ENCODE peak calls at places on chromosome 13, in six cellular contexts. One of them, this sample, is unnamed.

GRCh38 chr13:92951273-92951820 is 275.3 kb upstream of the GPC6 start:
- DNase-seq in IMR-90: no peak
- DNase-seq in neuronal stem cell: no peak
- DNase-seq in mesendoderm: no peak
- DNase-seq in neural progenitor cell: no peak
- DNase-seq in fibroblast of lung: no peak
- DNase-seq in this sample: no peak

GRCh38 chr13:97539651-97540230 is 105.8 kb downstream of the RAP2A start:
- DNase-seq in IMR-90: peak
- DNase-seq in neuronal stem cell: no peak
- DNase-seq in mesendoderm: no peak
- DNase-seq in neural progenitor cell: no peak
- DNase-seq in fibroblast of lung: peak
- DNase-seq in this sample: no peak

GRCh38 chr13:36339600-36340155 is 6.5 kb downstream of the SPART start:
- DNase-seq in IMR-90: no peak
- DNase-seq in neuronal stem cell: no peak
- DNase-seq in mesendoderm: no peak
- DNase-seq in neural progenitor cell: no peak
- DNase-seq in fibroblast of lung: no peak
- DNase-seq in this sample: no peak

GRCh38 chr13:102399791-102400618 is 1.8 kb downstream of the FGF14 start:
- DNase-seq in IMR-90: no peak
- DNase-seq in neuronal stem cell: no peak
- DNase-seq in mesendoderm: peak
- DNase-seq in neural progenitor cell: peak
- DNase-seq in fibroblast of lung: peak
- DNase-seq in this sample: no peak

GRCh38 chr13:44429311-44429710 is 55.7 kb downstream of the SERP2 start:
- DNase-seq in IMR-90: no peak
- DNase-seq in neuronal stem cell: no peak
- DNase-seq in mesendoderm: no peak
- DNase-seq in neural progenitor cell: no peak
- DNase-seq in fibroblast of lung: no peak
- DNase-seq in this sample: no peak

GRCh38 chr13:91017669-91018053 is 329.8 kb upstream of the MIR17HG start:
- DNase-seq in IMR-90: no peak
- DNase-seq in neuronal stem cell: no peak
- DNase-seq in mesendoderm: peak
- DNase-seq in neural progenitor cell: no peak
- DNase-seq in fibroblast of lung: no peak
- DNase-seq in this sample: no peak

GRCh38 chr13:28128030-28128429 is 10.3 kb upstream of the PAN3 start:
- DNase-seq in IMR-90: no peak
- DNase-seq in neuronal stem cell: no peak
- DNase-seq in mesendoderm: no peak
- DNase-seq in neural progenitor cell: no peak
- DNase-seq in fibroblast of lung: no peak
- DNase-seq in this sample: no peak

GRCh38 chr13:94947392-94947791 is 235.0 kb upstream of the SOX21 start:
- DNase-seq in IMR-90: no peak
- DNase-seq in neuronal stem cell: no peak
- DNase-seq in mesendoderm: no peak
- DNase-seq in neural progenitor cell: no peak
- DNase-seq in fibroblast of lung: no peak
- DNase-seq in this sample: no peak

GRCh38 chr13:101451641-101452040 is 834 bp upstream of the ITGBL1 start:
- DNase-seq in IMR-90: no peak
- DNase-seq in neuronal stem cell: no peak
- DNase-seq in mesendoderm: no peak
- DNase-seq in neural progenitor cell: no peak
- DNase-seq in fibroblast of lung: peak
- DNase-seq in this sample: no peak

GRCh38 chr13:113765241-113765910 is 6.3 kb downstream of the TMEM255B start:
- DNase-seq in IMR-90: no peak
- DNase-seq in neuronal stem cell: no peak
- DNase-seq in mesendoderm: peak
- DNase-seq in neural progenitor cell: no peak
- DNase-seq in fibroblast of lung: no peak
- DNase-seq in this sample: no peak

GRCh38 chr13:109737046-109737573 is 49.3 kb downstream of the IRS2 start:
- DNase-seq in IMR-90: no peak
- DNase-seq in neuronal stem cell: no peak
- DNase-seq in mesendoderm: no peak
- DNase-seq in neural progenitor cell: no peak
- DNase-seq in fibroblast of lung: no peak
- DNase-seq in this sample: no peak

GRCh38 chr13:108508263-108508662 is 121.1 kb upstream of the MYO16 start:
- DNase-seq in IMR-90: peak
- DNase-seq in neuronal stem cell: peak
- DNase-seq in mesendoderm: peak
- DNase-seq in neural progenitor cell: peak
- DNase-seq in fibroblast of lung: peak
- DNase-seq in this sample: no peak

GRCh38 chr13:27808866-27809546 is 16.7 kb downstream of the GSX1 start:
- DNase-seq in IMR-90: no peak
- DNase-seq in neuronal stem cell: no peak
- DNase-seq in mesendoderm: no peak
- DNase-seq in neural progenitor cell: no peak
- DNase-seq in fibroblast of lung: no peak
- DNase-seq in this sample: no peak

GRCh38 chr13:81395368-81395767 is 1054.4 kb upstream of the SPRY2 start:
- DNase-seq in IMR-90: no peak
- DNase-seq in neuronal stem cell: no peak
- DNase-seq in mesendoderm: peak
- DNase-seq in neural progenitor cell: peak
- DNase-seq in fibroblast of lung: no peak
- DNase-seq in this sample: no peak

GRCh38 chr13:97367016-97367415 is 67.0 kb upstream of the RAP2A start:
- DNase-seq in IMR-90: peak
- DNase-seq in neuronal stem cell: peak
- DNase-seq in mesendoderm: peak
- DNase-seq in neural progenitor cell: no peak
- DNase-seq in fibroblast of lung: peak
- DNase-seq in this sample: peak

GRCh38 chr13:73945371-73945770 is 188.8 kb downstream of the KLF12 start:
- DNase-seq in IMR-90: no peak
- DNase-seq in neuronal stem cell: no peak
- DNase-seq in mesendoderm: no peak
- DNase-seq in neural progenitor cell: no peak
- DNase-seq in fibroblast of lung: peak
- DNase-seq in this sample: no peak

GRCh38 chr13:98143601-98144500 is 957 bp downstream of the FARP1 start:
- DNase-seq in IMR-90: peak
- DNase-seq in neuronal stem cell: no peak
- DNase-seq in mesendoderm: peak
- DNase-seq in neural progenitor cell: peak
- DNase-seq in fibroblast of lung: peak
- DNase-seq in this sample: no peak

GRCh38 chr13:73056054-73056962 is 2.5 kb upstream of the KLF5 start:
- DNase-seq in IMR-90: peak
- DNase-seq in neuronal stem cell: no peak
- DNase-seq in mesendoderm: no peak
- DNase-seq in neural progenitor cell: peak
- DNase-seq in fibroblast of lung: peak
- DNase-seq in this sample: no peak

GRCh38 chr13:50085063-50085462 is 69.8 kb downstream of the KCNRG start:
- DNase-seq in IMR-90: peak
- DNase-seq in neuronal stem cell: peak
- DNase-seq in mesendoderm: peak
- DNase-seq in neural progenitor cell: peak
- DNase-seq in fibroblast of lung: peak
- DNase-seq in this sample: no peak

GRCh38 chr13:108929532-108929931 is 300.1 kb downstream of the MYO16 start:
- DNase-seq in IMR-90: no peak
- DNase-seq in neuronal stem cell: no peak
- DNase-seq in mesendoderm: no peak
- DNase-seq in neural progenitor cell: no peak
- DNase-seq in fibroblast of lung: peak
- DNase-seq in this sample: no peak

GRCh38 chr13:95704510-95704909 is 27.6 kb downstream of the DNAJC3 start:
- DNase-seq in IMR-90: no peak
- DNase-seq in neuronal stem cell: no peak
- DNase-seq in mesendoderm: peak
- DNase-seq in neural progenitor cell: no peak
- DNase-seq in fibroblast of lung: peak
- DNase-seq in this sample: no peak

GRCh38 chr13:26968431-26969335 is 202.9 kb downstream of the USP12 start:
- DNase-seq in IMR-90: peak
- DNase-seq in neuronal stem cell: no peak
- DNase-seq in mesendoderm: peak
- DNase-seq in neural progenitor cell: no peak
- DNase-seq in fibroblast of lung: no peak
- DNase-seq in this sample: no peak

GRCh38 chr13:39484506-39485313 is 118.3 kb downstream of the LHFPL6 start:
- DNase-seq in IMR-90: peak
- DNase-seq in neuronal stem cell: no peak
- DNase-seq in mesendoderm: peak
- DNase-seq in neural progenitor cell: no peak
- DNase-seq in fibroblast of lung: peak
- DNase-seq in this sample: no peak

GRCh38 chr13:36839281-36839680 is 20.3 kb downstream of the RFXAP start:
- DNase-seq in IMR-90: no peak
- DNase-seq in neuronal stem cell: no peak
- DNase-seq in mesendoderm: peak
- DNase-seq in neural progenitor cell: no peak
- DNase-seq in fibroblast of lung: no peak
- DNase-seq in this sample: no peak

DNA sequence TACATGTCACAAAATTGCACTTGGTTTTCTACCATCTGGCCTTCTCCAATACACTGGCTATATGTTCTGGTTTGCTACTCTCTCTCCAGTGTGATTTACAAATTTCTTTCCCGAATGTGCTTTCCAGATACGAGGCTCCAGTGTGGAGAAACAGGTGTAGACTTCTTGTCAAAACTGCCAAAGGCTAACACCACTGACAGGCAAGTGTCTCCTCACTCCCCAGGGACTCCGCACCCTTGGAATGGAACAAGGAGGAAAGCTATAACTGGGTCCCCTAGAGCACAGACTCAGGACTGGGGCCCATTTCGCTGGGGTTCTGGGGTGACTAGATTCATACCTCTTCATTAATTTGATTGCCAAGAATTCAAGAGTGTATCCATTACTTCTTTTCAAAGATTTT is 161.8 kb downstream of the FOXO1 start:
- DNase-seq in IMR-90: no peak
- DNase-seq in neuronal stem cell: no peak
- DNase-seq in mesendoderm: no peak
- DNase-seq in neural progenitor cell: no peak
- DNase-seq in fibroblast of lung: no peak
- DNase-seq in this sample: no peak
- H3K27ac ChIP-seq in IMR-90: no peak
- H3K27ac ChIP-seq in neuronal stem cell: no peak
- H3K27ac ChIP-seq in mesendoderm: no peak
- H3K27ac ChIP-seq in neural progenitor cell: no peak
- H3K27ac ChIP-seq in fibroblast of lung: no peak
- H3K27ac ChIP-seq in this sample: no peak

DNA sequence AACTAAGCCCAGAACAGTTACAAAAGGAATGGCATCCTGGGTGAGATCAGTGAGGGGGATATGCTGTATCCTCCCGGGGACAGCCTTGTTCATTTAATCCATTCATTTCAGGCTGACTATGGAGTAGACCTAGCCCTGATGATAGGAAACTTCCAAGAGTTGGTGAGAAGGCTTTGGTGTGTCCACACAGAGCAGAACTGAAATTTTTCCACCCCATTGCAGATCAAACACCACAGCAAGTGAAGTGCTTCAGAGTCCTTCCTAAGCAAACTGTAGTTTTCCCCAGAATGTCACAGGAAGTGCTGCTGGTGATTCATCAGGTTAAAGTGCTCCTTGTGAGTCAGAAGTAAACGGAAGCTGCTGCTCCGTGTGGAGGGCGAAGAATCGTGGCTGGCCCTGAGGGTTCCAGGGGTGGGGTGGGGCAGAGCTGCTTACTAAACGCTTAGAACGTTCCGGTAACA is 113.2 kb downstream of the TEX26 start:
- DNase-seq in IMR-90: peak
- DNase-seq in neuronal stem cell: no peak
- DNase-seq in mesendoderm: peak
- DNase-seq in neural progenitor cell: no peak
- DNase-seq in fibroblast of lung: peak
- DNase-seq in this sample: peak
- H3K9ac ChIP-seq in IMR-90: peak
- H3K9ac ChIP-seq in neuronal stem cell: no peak
- H3K9ac ChIP-seq in mesendoderm: no peak
- H3K9ac ChIP-seq in neural progenitor cell: no peak
- H3K9ac ChIP-seq in fibroblast of lung: no peak
- H3K9ac ChIP-seq in this sample: peak

DNA sequence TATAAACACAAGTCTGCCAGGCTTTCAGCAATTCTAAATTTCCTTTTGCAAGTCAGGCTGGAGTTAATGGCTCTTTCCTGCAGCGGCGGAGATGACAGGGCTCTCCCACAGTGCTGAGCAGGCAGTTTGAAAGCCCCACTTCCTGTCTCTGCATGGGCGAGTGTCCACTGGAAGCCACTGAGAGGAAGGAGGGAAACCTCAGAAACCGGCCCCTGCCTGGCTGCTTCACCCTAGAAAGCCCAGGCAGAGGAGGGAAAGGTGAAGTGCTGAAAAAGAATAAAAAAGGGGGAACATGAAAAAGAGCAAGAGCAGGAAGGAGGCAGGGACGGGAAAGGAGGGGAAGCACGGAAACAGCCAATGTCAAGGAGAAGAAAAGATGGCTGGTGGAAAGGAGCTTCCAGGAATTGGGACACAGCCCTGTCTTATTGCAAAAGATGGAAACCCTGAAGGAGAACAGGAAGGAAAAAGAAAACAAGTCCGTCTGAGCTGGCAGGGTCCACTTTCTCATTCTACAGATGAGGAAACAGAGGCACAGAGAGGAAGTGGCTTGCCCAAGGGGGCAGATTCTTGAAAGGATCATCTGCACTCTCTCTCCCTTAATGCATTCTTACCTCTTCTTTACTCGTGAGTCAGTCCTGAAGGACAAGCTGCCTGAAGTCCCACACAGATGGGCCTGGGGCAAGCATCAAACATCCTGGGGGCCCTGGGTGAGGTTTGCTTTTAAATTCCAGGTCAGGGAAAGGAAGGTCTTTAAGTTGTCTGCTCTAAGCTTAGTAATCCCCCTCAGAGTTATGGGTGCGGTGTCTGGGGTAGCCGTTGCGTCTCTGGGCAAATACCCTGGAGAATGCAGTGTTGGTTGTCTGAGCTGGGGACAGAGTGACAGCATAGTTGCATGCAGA is 38.8 kb upstream of the ALOX5AP start:
- DNase-seq in IMR-90: peak
- DNase-seq in neuronal stem cell: no peak
- DNase-seq in mesendoderm: peak
- DNase-seq in neural progenitor cell: no peak
- DNase-seq in fibroblast of lung: no peak
- DNase-seq in this sample: peak
- H3K27ac ChIP-seq in IMR-90: no peak
- H3K27ac ChIP-seq in neuronal stem cell: no peak
- H3K27ac ChIP-seq in mesendoderm: no peak
- H3K27ac ChIP-seq in neural progenitor cell: no peak
- H3K27ac ChIP-seq in fibroblast of lung: no peak
- H3K27ac ChIP-seq in this sample: peak

DNA sequence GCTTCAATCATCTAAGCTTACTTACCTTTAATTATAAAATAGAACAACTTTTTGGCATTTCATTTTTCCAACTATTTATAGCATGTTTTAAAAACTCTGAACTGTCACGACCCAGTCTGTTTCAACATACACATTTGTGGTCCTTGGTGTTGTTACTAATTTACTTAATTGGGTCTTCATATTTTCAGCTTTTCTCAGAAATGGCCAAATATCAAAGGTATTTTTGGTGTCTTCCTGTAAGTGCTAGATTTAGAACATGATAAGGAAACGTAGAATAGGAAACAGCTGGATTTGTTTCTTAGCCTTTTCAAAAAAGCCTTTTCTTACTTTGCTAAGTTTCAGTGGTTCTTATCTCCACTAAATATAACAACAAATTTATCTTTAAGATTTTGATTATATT is 11.4 kb downstream of the LPAR6 start:
- DNase-seq in IMR-90: no peak
- DNase-seq in neuronal stem cell: no peak
- DNase-seq in mesendoderm: no peak
- DNase-seq in neural progenitor cell: no peak
- DNase-seq in fibroblast of lung: no peak
- DNase-seq in this sample: no peak
- H3K9ac ChIP-seq in IMR-90: no peak
- H3K9ac ChIP-seq in neuronal stem cell: no peak
- H3K9ac ChIP-seq in mesendoderm: no peak
- H3K9ac ChIP-seq in neural progenitor cell: no peak
- H3K9ac ChIP-seq in fibroblast of lung: no peak
- H3K9ac ChIP-seq in this sample: peak